ENCODE peak calls at places on chromosomes 13 and 19, in eight cellular contexts. H is neural progenitor cell, B is pancreas, A is transverse colon, Q is WTC11, E is cardiac muscle cell, U is mammary epithelial cell, C is progenitor cell of endocrine pancreas. F is an unnamed sample.

GRCh38 chr19:39679056-39679790 is 23.5 kb downstream of the LGALS16 start:
- DNase-seq in C (no peak), A (no peak), E (no peak), H (no peak), B (no peak), Q (no peak), U (no peak), F (no peak)

GRCh38 chr19:7989071-7989575 is 16.3 kb downstream of the ELAVL1 start:
- DNase-seq in U (peak; percentile 60), Q (no peak), C (no peak), E (no peak), B (no peak), A (no peak), H (no peak), F (no peak)

GRCh38 chr13:44471686-44472085 is 98.1 kb downstream of the SERP2 start:
- DNase-seq in Q (no peak), E (no peak), H (no peak), U (no peak), B (no peak), C (no peak), A (no peak), F (no peak)

GRCh38 chr19:5104871-5105351 is 136.0 kb downstream of the KDM4B start:
- DNase-seq in C (no peak), A (no peak), U (no peak), B (peak; percentile 95), H (no peak), Q (no peak), E (no peak), F (no peak)

GRCh38 chr13:111912991-111913781 is 153.8 kb upstream of the SOX1 start:
- DNase-seq in A (no peak), U (no peak), E (peak; percentile 13), B (no peak), Q (peak; percentile 13), C (peak; percentile 8), H (no peak), F (peak; percentile 43)

GRCh38 chr19:51407631-51408131 is 9.8 kb downstream of the SIGLEC10 start:
- DNase-seq in B (no peak), Q (peak; percentile 47), H (peak; percentile 68), E (peak; percentile 45), U (peak; percentile 20), C (no peak), A (peak; percentile 37), F (no peak)

GRCh38 chr13:29500426-29500825 is 95.1 kb downstream of the SLC7A1 start:
- DNase-seq in H (no peak), B (no peak), A (no peak), C (no peak), U (no peak), Q (no peak), E (no peak), F (no peak)

GRCh38 chr13:45206340-45206739 is 5.5 kb upstream of the KCTD4 start:
- DNase-seq in E (no peak), H (no peak), C (no peak), Q (no peak), U (peak; percentile 96), A (no peak), B (no peak), F (no peak)

GRCh38 chr13:87536899-87537298 is 134.3 kb upstream of the SLITRK5 start:
- DNase-seq in Q (no peak), A (no peak), E (no peak), H (no peak), B (no peak), C (no peak), U (no peak), F (no peak)

GRCh38 chr13:42211704-42212103 is 60.2 kb upstream of the AKAP11 start:
- DNase-seq in Q (no peak), H (no peak), A (no peak), B (no peak), U (peak; percentile 61), E (no peak), C (no peak), F (no peak)

GRCh38 chr13:90824027-90824426 is 523.5 kb upstream of the MIR17HG start:
- DNase-seq in B (no peak), A (no peak), C (no peak), H (no peak), Q (no peak), U (no peak), E (no peak), F (no peak)

GRCh38 chr13:36086117-36086516 is 45.1 kb downstream of the DCLK1 start:
- DNase-seq in Q (peak; percentile 42), C (peak; percentile 17), H (peak; percentile 24), E (no peak), B (no peak), A (no peak), U (no peak), F (no peak)
- TF ChIP-seq CTCF in Q (no peak), C (peak; percentile 49), H (peak; percentile 20), E (no peak), B (no peak), A (no peak), U (no peak), F (no peak)

GRCh38 chr19:55097864-55098715 is 19.3 kb downstream of the PPP1R12C start:
- DNase-seq in H (no peak), A (no peak), U (no peak), B (no peak), Q (no peak), C (no peak), E (no peak), F (no peak)

GRCh38 chr19:55103190-55103589 is 14.2 kb downstream of the PPP1R12C start:
- DNase-seq in U (no peak), C (no peak), H (no peak), A (no peak), Q (no peak), E (no peak), B (no peak), F (no peak)

GRCh38 chr19:55101261-55101660 is 16.2 kb downstream of the PPP1R12C start:
- DNase-seq in A (no peak), H (no peak), U (no peak), Q (no peak), E (no peak), C (no peak), B (no peak), F (no peak)

GRCh38 chr19:55098716-55099556 is 18.5 kb downstream of the PPP1R12C start:
- DNase-seq in Q (no peak), H (no peak), B (peak; percentile 21), E (no peak), A (no peak), C (no peak), U (no peak), F (peak; percentile 28)

GRCh38 chr19:55099557-55100506 is 17.6 kb downstream of the PPP1R12C start:
- DNase-seq in Q (peak; percentile 73), H (peak; percentile 46), B (peak; percentile 15), E (peak; percentile 58), A (no peak), U (no peak), C (no peak), F (peak; percentile 46)
- TF ChIP-seq CTCF in Q (no peak), H (peak; percentile 46), B (no peak), E (peak; percentile 4), A (no peak), U (no peak), C (peak; percentile 16), F (peak; percentile 12)

GRCh38 chr13:51220706-51221105 is 1.5 kb upstream of the FAM124A start:
- DNase-seq in U (no peak), H (no peak), Q (no peak), E (no peak), B (no peak), A (no peak), C (no peak), F (no peak)

GRCh38 chr13:51221108-51221507 is 1.1 kb upstream of the FAM124A start:
- DNase-seq in B (no peak), C (no peak), E (no peak), U (no peak), H (no peak), Q (no peak), A (no peak), F (no peak)

GRCh38 chr13:51221674-51222509 is at the start of gene FAM124A:
- DNase-seq in C (peak; percentile 54), H (peak; percentile 91), E (peak; percentile 81), B (peak; percentile 60), A (peak; percentile 53), Q (peak; percentile 61), U (no peak), F (peak; percentile 80)

GRCh38 chr13:51223284-51224270 is 1.4 kb downstream of the FAM124A start:
- DNase-seq in H (peak; percentile 74), U (no peak), B (no peak), A (no peak), C (no peak), Q (no peak), E (no peak), F (no peak)

GRCh38 chr13:51222510-51223283 is 499 bp downstream of the FAM124A start:
- DNase-seq in B (no peak), H (peak; percentile 69), A (no peak), U (no peak), Q (peak; percentile 28), E (peak; percentile 35), C (no peak), F (no peak)
- TF ChIP-seq CTCF in B (no peak), H (no peak), A (no peak), U (no peak), Q (no peak), E (peak; percentile 30), C (peak; percentile 25), F (no peak)

GRCh38 chr13:77774181-77774580 is 76.7 kb downstream of the SLAIN1 start:
- DNase-seq in H (no peak), U (no peak), A (no peak), E (no peak), B (no peak), Q (no peak), C (no peak), F (no peak)

GRCh38 chr13:77781804-77782203 is 84.3 kb downstream of the SLAIN1 start:
- DNase-seq in H (no peak), C (no peak), B (no peak), Q (no peak), U (no peak), A (no peak), E (peak; percentile 60), F (no peak)

GRCh38 chr13:77784531-77784930 is 87.0 kb downstream of the SLAIN1 start:
- DNase-seq in H (peak; percentile 25), E (no peak), U (no peak), C (no peak), B (no peak), Q (no peak), A (no peak), F (no peak)

GRCh38 chr13:77776704-77777103 is 79.2 kb downstream of the SLAIN1 start:
- DNase-seq in U (no peak), B (no peak), A (no peak), H (no peak), C (no peak), E (no peak), Q (no peak), F (no peak)

DNA sequence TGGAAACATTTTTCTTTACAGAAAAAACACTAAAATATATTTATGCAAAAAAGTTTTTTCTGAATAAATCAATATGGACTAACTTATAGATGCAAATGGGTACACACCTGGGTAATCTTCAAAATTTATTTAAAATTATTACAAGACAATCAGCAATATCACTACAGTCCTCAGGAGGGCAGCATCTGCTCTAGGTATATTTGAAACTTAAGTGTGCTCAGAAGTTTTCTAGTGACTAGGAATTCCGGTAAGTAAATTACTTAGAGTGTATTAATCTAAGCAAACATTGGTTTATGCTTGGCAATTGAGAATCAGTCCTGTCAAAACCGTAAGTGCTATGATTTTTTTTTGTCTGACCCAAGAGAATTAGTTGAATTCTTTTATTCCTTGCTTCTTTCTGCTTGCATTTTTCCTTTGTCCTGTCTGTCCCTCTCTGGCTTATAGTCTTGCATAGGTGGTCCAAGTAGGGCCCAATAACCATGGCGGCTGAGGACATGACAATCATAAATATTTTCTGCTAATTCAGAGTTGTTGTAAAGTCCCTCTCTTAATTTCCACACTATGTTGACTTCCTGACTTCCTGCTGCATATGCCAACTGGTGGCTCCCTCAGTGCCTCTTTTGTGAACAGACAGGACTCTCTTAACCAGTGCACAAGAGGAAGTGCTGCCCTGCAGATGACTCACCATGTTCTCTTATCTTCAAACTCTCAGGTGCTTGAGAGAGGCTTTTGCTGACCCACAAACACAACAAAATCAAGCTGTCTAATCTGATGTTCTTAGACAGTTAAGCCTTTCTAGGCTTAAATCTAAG is 82.2 kb downstream of the SLAIN1 start:
- DNase-seq in C (no peak), H (peak; percentile 69), Q (no peak), E (peak; percentile 73), B (no peak), A (peak; percentile 11), U (peak; percentile 22), F (peak; percentile 10)
- TF ChIP-seq CTCF in C (peak; percentile 84), H (peak; percentile 84), Q (peak; percentile 54), E (peak; percentile 57), B (peak; percentile 38), A (peak; percentile 56), U (peak; percentile 55), F (peak; percentile 72)

F was measured in nephron progenitor cell.